ENCODE peak calls at places on chromosomes 3 and 15, in seven cellular contexts. M is fibroblast of lung, N is astrocyte, T is psoas muscle, W is GM23338, K is ovary, I is neural progenitor cell. X is an unnamed sample.
A peak's percentile ranks its signal among the peaks of the same experiment; 100 is the strongest.

GRCh38 chr3:134600685-134601502 is 49.9 kb downstream of the KY start:
- DNase-seq in N (peak; percentile 24), K (peak; percentile 52), I (peak; percentile 92), T (peak; percentile 59), W (peak; percentile 84), M (peak; percentile 68), X (peak; percentile 38)

GRCh38 chr3:72375237-72376154 is 472.7 kb downstream of the SHQ1 start:
- DNase-seq in W (peak; percentile 31), N (no peak), K (no peak), T (no peak), M (no peak), I (no peak), X (no peak)

GRCh38 chr3:13652728-13653127 is 103.8 kb downstream of the FBLN2 start:
- DNase-seq in W (no peak), N (no peak), K (no peak), T (peak; percentile 10), M (no peak), I (no peak), X (no peak)

GRCh38 chr3:21216598-21216997 is 534.4 kb downstream of the ZNF385D start:
- DNase-seq in M (peak; percentile 28), W (peak; percentile 70), I (peak; percentile 8), N (no peak), K (no peak), T (no peak), X (peak; percentile 22)

GRCh38 chr3:9909221-9910013 is 6.8 kb downstream of the IL17RE start:
- DNase-seq in T (no peak), W (no peak), M (no peak), N (no peak), I (no peak), K (no peak), X (peak; percentile 27)

GRCh38 chr15:39188930-39189329 is 391.9 kb upstream of the THBS1 start:
- DNase-seq in I (no peak), K (no peak), W (no peak), T (no peak), N (peak; percentile 95), M (peak; percentile 59), X (peak; percentile 94)

GRCh38 chr3:71726106-71726505 is 904 bp upstream of the EIF4E3 start:
- DNase-seq in K (no peak), T (no peak), N (no peak), W (no peak), M (no peak), I (no peak), X (no peak)

GRCh38 chr15:61680260-61681037 is 379.8 kb downstream of the VPS13C start:
- DNase-seq in N (no peak), K (no peak), T (no peak), W (peak; percentile 13), M (no peak), I (no peak), X (no peak)

GRCh38 chr3:123847209-123847608 is 36.9 kb downstream of the MYLK start:
- DNase-seq in I (no peak), N (no peak), W (no peak), M (no peak), T (no peak), K (no peak), X (no peak)

GRCh38 chr3:53885239-53885638 is 3.3 kb upstream of the ACTR8 start:
- DNase-seq in N (no peak), I (no peak), T (no peak), M (no peak), K (no peak), W (no peak), X (peak; percentile 71)

GRCh38 chr3:187185759-187186158 is 11.5 kb upstream of the RTP1 start:
- DNase-seq in I (peak; percentile 36), M (no peak), W (peak; percentile 94), N (no peak), K (no peak), T (no peak), X (no peak)

GRCh38 chr3:126554560-126555525 is 3.9 kb downstream of the C3orf22 start:
- DNase-seq in I (no peak), N (no peak), M (no peak), T (no peak), W (no peak), K (no peak), X (no peak)

GRCh38 chr15:31440754-31441298 is 114.2 kb downstream of the KLF13 start:
- DNase-seq in K (peak; percentile 21), I (peak; percentile 51), M (peak; percentile 24), N (no peak), W (peak; percentile 34), T (peak; percentile 38), X (no peak)

GRCh38 chr15:31439328-31439727 is 112.7 kb downstream of the KLF13 start:
- DNase-seq in T (no peak), I (peak; percentile 50), K (no peak), M (no peak), N (no peak), W (peak; percentile 66), X (no peak)

GRCh38 chr15:31437686-31438085 is 111.1 kb downstream of the KLF13 start:
- DNase-seq in I (no peak), W (no peak), K (no peak), T (no peak), N (no peak), M (no peak), X (no peak)

GRCh38 chr15:31435891-31436628 is 109.4 kb downstream of the KLF13 start:
- DNase-seq in M (no peak), I (no peak), W (no peak), N (no peak), T (no peak), K (no peak), X (no peak)

DNA sequence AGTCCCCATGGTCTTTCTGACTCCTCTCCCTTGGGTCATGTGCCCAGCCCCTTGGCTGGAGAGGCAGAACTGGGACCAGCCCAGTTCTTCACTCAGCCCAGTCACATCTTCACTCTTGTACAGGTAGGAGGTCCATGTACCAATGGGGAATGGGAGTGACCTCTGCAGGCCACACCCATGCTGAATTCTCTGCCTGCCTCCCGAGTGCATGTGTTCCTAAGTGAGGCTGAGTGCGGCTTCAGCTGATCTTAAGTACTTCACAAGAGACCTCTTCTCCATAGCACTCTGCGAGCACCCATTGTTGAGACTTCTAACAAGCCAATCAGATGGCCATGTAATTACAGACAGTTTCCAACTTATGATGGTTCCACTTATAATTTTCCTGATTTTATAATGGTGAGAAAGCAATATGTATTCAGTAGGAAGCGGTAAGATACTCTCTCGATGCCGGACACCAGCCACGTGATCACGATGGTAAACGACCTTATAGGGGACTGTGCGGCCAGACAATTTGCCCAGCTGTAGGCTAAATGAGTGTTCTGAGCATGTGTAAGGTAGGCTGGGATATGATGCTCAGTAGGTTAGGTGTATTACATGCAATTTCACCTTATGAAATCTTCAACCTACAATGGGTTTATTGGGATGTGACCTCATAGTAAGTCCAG is 112.1 kb downstream of the KLF13 start:
- DNase-seq in T (no peak), W (no peak), N (no peak), I (no peak), K (no peak), M (no peak), X (no peak)
- H3K4me1 ChIP-seq in T (peaks cover 19% of the 10 kb centered on the region), W (peaks cover 10% of the 10 kb centered on the region), N (peaks cover 49% of the 10 kb centered on the region), I (peaks cover 4% of the 10 kb centered on the region), K (peaks cover 4% of the 10 kb centered on the region), M (peaks cover 30% of the 10 kb centered on the region), X (peaks cover 41% of the 10 kb centered on the region)

GRCh38 chr3:39254806-39255449 is 24.9 kb downstream of the CX3CR1 start:
- DNase-seq in I (no peak), N (peak; percentile 73), M (no peak), K (no peak), T (no peak), W (no peak), X (peak; percentile 45)
- H3K4me3 ChIP-seq in I (no peak overlapping the region), N (no peak overlapping the region), M (no peak overlapping the region), K (no peak overlapping the region), T (no peak overlapping the region), W (no peak overlapping the region), X (no peak overlapping the region)

GRCh38 chr3:48739617-48739954 is 22.6 kb upstream of the IP6K2 start:
- DNase-seq in T (no peak), W (no peak), M (no peak), N (no peak), K (no peak), I (no peak), X (no peak)

GRCh38 chr3:48738144-48738536 is 21.1 kb upstream of the IP6K2 start:
- DNase-seq in K (no peak), N (no peak), M (peak; percentile 66), I (no peak), W (no peak), T (no peak), X (no peak)

GRCh38 chr3:48739955-48740823 is 23.2 kb upstream of the IP6K2 start:
- DNase-seq in T (peak; percentile 89), N (peak; percentile 42), I (peak; percentile 85), K (peak; percentile 91), W (peak; percentile 94), M (peak; percentile 92), X (peak; percentile 54)

GRCh38 chr3:48743773-48744172 is 26.8 kb upstream of the IP6K2 start:
- DNase-seq in K (no peak), M (no peak), W (no peak), T (no peak), N (no peak), I (no peak), X (no peak)

GRCh38 chr3:48738926-48739616 is 22.1 kb upstream of the IP6K2 start:
- DNase-seq in W (no peak), M (no peak), T (no peak), N (no peak), I (no peak), K (no peak), X (no peak)
- H3K4me1 ChIP-seq in W (no peaks in the 10 kb centered on the region), M (peaks cover 5% of the 10 kb centered on the region), T (peaks cover 19% of the 10 kb centered on the region), N (peaks cover 6% of the 10 kb centered on the region), I (peaks cover 3% of the 10 kb centered on the region), K (peaks cover 10% of the 10 kb centered on the region), X (peaks cover 22% of the 10 kb centered on the region)

DNA sequence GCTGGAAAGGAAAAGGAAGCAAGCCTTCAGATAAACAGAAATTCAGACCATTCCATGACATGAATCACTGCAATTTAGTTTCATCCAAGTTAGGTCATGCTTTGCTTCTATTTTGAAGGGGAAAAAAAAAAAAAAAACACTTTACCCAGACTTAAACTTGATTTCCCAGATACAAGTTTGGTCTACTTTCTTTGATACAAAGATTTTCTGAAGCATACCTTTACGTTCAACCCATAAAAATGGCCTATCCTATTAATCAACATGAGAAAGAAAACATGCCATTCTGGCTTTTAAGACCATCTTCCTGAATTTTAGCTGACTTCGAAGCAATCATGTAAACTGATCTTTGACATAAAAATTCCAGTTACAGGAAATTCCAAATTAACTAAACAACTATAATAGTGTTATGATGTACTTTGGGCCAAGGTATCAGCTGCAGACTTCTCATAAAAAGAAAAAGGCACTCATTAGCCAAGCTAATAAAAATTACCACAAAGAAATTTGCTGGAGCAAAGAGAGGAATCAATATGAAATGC is 12.6 kb downstream of the OSBPL10 start:
- DNase-seq in I (no peak), N (peak; percentile 81), T (no peak), W (no peak), K (no peak), M (peak; percentile 76), X (peak; percentile 75)
- H3K4me3 ChIP-seq in I (no peak overlapping the region), N (peak overlapping the region; percentile 20), T (no peak overlapping the region), W (no peak overlapping the region), K (no peak overlapping the region), M (no peak overlapping the region), X (peak overlapping the region; percentile 21)

DNA sequence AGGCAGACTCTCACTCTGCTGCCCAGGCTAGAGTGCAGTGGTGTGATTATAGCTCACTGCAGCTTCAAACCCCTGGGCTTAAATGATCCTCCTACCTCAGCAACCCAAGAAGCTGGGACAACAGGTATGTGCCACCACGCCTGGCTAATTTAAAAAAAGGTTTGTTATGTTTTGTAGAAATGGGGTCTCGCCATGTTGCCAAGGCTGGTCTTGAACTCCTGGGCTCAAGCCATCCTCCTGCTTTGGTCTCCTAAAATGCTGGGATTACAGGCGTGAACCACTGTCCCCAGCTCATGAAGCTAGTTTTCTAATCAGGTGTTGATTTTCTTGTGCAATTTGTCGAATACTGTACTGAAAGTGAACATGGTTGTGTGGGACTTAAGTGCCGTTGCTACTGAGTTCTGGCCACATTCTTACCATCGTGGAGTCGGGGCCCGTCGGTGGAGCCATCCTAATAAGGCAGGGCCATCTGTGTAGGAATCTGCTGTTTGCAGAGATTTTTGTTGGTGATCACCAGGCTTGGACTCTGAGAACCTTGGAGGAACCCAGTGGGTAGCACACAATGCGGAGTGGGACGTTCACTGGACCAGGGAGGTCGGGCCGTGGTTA is 193.2 kb downstream of the GOLGA6L6 start:
- DNase-seq in I (no peak), M (no peak), T (no peak), N (no peak), W (no peak), K (no peak), X (no peak)
- H3K4me1 ChIP-seq in I (no peaks in the 10 kb centered on the region), M (no peaks in the 10 kb centered on the region), T (no peaks in the 10 kb centered on the region), N (no peaks in the 10 kb centered on the region), W (no peaks in the 10 kb centered on the region), K (no peaks in the 10 kb centered on the region), X (no peaks in the 10 kb centered on the region)

X was measured in mammary epithelial cell.